ENCODE peak calls at places on chromosomes 12 and 14, in six cellular contexts. E is adipocyte; K is AG10803; C is pancreas; R is CD8-positive, alpha-beta T cell; L is right lobe of liver. Y is an unnamed sample.

GRCh38 chr12:120539303-120539702 is 5.1 kb downstream of the RNF10 start:
- DNase-seq in E (peak), K (peak), C (no peak), R (no peak), L (no peak), Y (no peak)

GRCh38 chr12:130761537-130762318 is 45.6 kb upstream of the RIMBP2 start:
- DNase-seq in E (peak), K (peak), C (no peak), R (peak), L (no peak), Y (peak)

GRCh38 chr14:94045101-94045500 is 19.0 kb downstream of the OTUB2 start:
- DNase-seq in E (no peak), K (no peak), C (no peak), R (no peak), L (peak), Y (no peak)

GRCh38 chr12:9756756-9757155 is 3.9 kb downstream of the CD69 start:
- DNase-seq in E (no peak), K (no peak), C (no peak), R (no peak), L (no peak), Y (no peak)

GRCh38 chr14:95496690-95497241 is 19.7 kb downstream of the SYNE3 start:
- DNase-seq in E (peak), K (peak), C (no peak), R (no peak), L (no peak), Y (no peak)

GRCh38 chr14:32933623-32933942 is 5.1 kb upstream of the NPAS3 start:
- DNase-seq in E (peak), K (peak), C (no peak), R (no peak), L (no peak), Y (no peak)

GRCh38 chr14:101174980-101175606 is 271.6 kb upstream of the RTL1 start:
- DNase-seq in E (no peak), K (no peak), C (no peak), R (no peak), L (no peak), Y (no peak)

GRCh38 chr12:69343885-69344612 is 4.1 kb upstream of the LYZ start:
- DNase-seq in E (no peak), K (no peak), C (no peak), R (no peak), L (no peak), Y (no peak)

GRCh38 chr12:14384783-14385638 is 19.5 kb downstream of the ATF7IP start:
- DNase-seq in E (peak), K (peak), C (no peak), R (peak), L (peak), Y (peak)

GRCh38 chr12:117662620-117663395 is 301.4 kb upstream of the NOS1 start:
- DNase-seq in E (no peak), K (peak), C (no peak), R (no peak), L (no peak), Y (no peak)

GRCh38 chr12:26121841-26122680 is 2.8 kb downstream of the BHLHE41 start:
- DNase-seq in E (peak), K (peak), C (peak), R (no peak), L (no peak), Y (no peak)
- H3K4me3 ChIP-seq in E (peak), K (peak), C (peak), R (peak), L (peak), Y (peak)

GRCh38 chr12:132710062-132710421 is 600 bp upstream of the PGAM5 start:
- DNase-seq in E (peak), K (no peak), C (no peak), R (no peak), L (peak), Y (no peak)
- H3K4me3 ChIP-seq in E (peak), K (peak), C (peak), R (peak), L (peak), Y (peak)

GRCh38 chr14:54500744-54501143 is 9.0 kb upstream of the CGRRF1 start:
- DNase-seq in E (no peak), K (no peak), C (no peak), R (no peak), L (no peak), Y (no peak)

GRCh38 chr14:54502602-54503001 is 7.1 kb upstream of the CGRRF1 start:
- DNase-seq in E (peak), K (peak), C (no peak), R (no peak), L (no peak), Y (no peak)

GRCh38 chr14:54501423-54501822 is 8.3 kb upstream of the CGRRF1 start:
- DNase-seq in E (no peak), K (no peak), C (no peak), R (no peak), L (no peak), Y (no peak)

GRCh38 chr14:54498579-54498978 is 9.8 kb upstream of the GMFB start:
- DNase-seq in E (no peak), K (no peak), C (no peak), R (no peak), L (no peak), Y (no peak)

DNA sequence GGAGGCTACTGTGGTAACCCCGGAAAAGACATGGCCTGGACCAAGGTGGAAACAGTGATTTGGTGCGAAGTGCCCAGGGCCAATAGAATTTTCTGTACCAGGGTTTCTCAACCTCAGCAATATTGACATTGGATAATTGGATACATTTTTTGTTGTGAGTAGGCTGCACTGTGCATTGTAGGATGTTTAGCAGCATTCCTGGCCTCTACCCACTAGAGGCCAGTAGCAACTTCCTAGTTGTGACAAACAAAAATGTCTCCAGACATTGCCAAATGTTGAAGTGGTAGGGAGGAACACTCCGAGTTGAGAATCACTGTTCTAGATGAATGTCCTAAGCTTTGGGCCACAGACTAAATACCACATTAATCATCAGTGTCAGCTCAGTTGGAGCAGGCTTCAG is 6.2 kb upstream of the CGRRF1 start:
- DNase-seq in E (peak), K (peak), C (no peak), R (no peak), L (no peak), Y (no peak)
- H3K4me3 ChIP-seq in E (no peak), K (no peak), C (no peak), R (no peak), L (no peak), Y (no peak)

GRCh38 chr14:89418452-89418851 is 1.4 kb upstream of the FOXN3 start:
- DNase-seq in E (peak), K (no peak), C (no peak), R (no peak), L (no peak), Y (no peak)
- H3K4me3 ChIP-seq in E (no peak), K (no peak), C (no peak), R (peak), L (no peak), Y (no peak)

GRCh38 chr12:27709932-27710591 is 570 bp upstream of the MRPS35 start:
- DNase-seq in E (peak), K (peak), C (peak), R (no peak), L (peak), Y (peak)

GRCh38 chr12:27710592-27711311 is at the start of gene MRPS35:
- DNase-seq in E (peak), K (peak), C (peak), R (peak), L (peak), Y (peak)

GRCh38 chr12:27707216-27707615 is 3.4 kb upstream of the MRPS35 start:
- DNase-seq in E (no peak), K (no peak), C (no peak), R (no peak), L (no peak), Y (no peak)

GRCh38 chr12:27711312-27711682 is 665 bp downstream of the MRPS35 start:
- DNase-seq in E (peak), K (no peak), C (no peak), R (no peak), L (no peak), Y (no peak)

DNA sequence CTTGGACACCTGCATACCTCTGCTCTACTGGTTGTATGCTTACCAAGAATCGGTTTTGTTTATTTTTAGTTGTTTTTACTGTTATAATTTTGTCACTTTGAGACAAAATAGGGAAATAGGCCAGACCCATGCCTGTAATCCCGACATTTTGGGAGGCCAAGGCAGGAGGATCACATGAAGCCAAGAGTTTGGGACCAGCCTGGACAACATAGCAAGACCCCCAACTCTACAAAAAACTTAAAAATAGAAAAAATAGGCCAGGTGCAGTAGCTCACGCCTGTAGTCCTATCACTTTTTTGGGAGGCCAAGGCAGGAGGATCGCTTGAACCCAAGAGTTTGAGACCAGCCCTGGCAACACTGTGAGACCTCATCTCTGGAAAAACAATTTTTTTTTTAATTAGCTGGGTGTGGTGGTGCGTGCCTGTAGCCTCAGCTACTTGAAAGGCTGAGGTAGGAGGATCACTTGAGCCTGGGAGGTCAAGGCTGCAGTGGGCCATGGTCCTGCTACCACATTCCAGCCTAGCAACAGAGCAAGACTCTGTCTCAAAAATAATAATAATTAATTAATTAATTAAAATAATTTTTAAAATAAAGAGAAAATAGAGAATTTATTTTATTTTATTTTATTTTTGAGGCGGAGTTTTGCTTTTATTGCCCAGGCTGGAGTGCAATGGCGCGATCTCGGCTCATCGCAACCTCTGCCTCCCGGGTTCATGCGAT is 1.3 kb upstream of the MRPS35 start:
- DNase-seq in E (no peak), K (no peak), C (no peak), R (no peak), L (no peak), Y (no peak)
- H3K4me3 ChIP-seq in E (peak), K (peak), C (peak), R (no peak), L (no peak), Y (no peak)

GRCh38 chr14:103872492-103873113 is 25.2 kb upstream of the PPP1R13B start:
- DNase-seq in E (no peak), K (no peak), C (no peak), R (no peak), L (no peak), Y (no peak)

GRCh38 chr14:103871596-103872480 is 24.5 kb upstream of the PPP1R13B start:
- DNase-seq in E (no peak), K (no peak), C (peak), R (peak), L (peak), Y (no peak)

GRCh38 chr14:103870144-103870876 is 22.9 kb upstream of the PPP1R13B start:
- DNase-seq in E (no peak), K (no peak), C (no peak), R (no peak), L (no peak), Y (no peak)

GRCh38 chr14:103869406-103870143 is 22.2 kb upstream of the PPP1R13B start:
- DNase-seq in E (no peak), K (no peak), C (no peak), R (no peak), L (no peak), Y (no peak)

GRCh38 chr14:103870891-103871595 is 23.7 kb upstream of the PPP1R13B start:
- DNase-seq in E (no peak), K (no peak), C (no peak), R (no peak), L (no peak), Y (no peak)
- H3K4me3 ChIP-seq in E (no peak), K (no peak), C (no peak), R (no peak), L (no peak), Y (no peak)

GRCh38 chr12:132176920-132177551 is 32.8 kb downstream of the NOC4L start:
- DNase-seq in E (no peak), K (no peak), C (no peak), R (no peak), L (no peak), Y (no peak)

GRCh38 chr12:132176358-132176919 is 32.2 kb downstream of the NOC4L start:
- DNase-seq in E (no peak), K (no peak), C (no peak), R (no peak), L (no peak), Y (no peak)

GRCh38 chr12:132178801-132179401 is 34.6 kb downstream of the NOC4L start:
- DNase-seq in E (no peak), K (no peak), C (no peak), R (no peak), L (no peak), Y (no peak)

GRCh38 chr12:132179431-132180362 is 35.4 kb downstream of the NOC4L start:
- DNase-seq in E (no peak), K (no peak), C (no peak), R (no peak), L (no peak), Y (no peak)

DNA sequence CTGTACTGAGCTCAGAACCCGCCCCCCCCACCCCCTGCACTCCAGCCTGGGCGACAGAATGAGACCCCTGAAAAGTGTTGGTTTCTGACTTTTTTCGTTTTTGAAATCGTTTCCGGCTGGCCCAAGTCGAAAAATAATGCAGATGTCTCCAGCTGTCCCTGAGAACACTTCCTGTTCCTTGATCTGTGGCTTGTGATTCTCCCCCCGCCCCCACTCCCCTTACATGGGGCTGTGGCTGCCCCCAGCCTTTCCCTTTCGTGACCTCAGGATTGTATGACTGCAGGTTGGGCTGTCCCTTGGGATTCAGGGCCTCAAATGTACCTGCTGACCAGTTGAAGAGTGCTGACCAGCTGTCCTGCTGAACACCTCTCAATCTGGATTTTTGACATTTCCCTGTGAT is 34.1 kb downstream of the NOC4L start:
- DNase-seq in E (no peak), K (no peak), C (no peak), R (no peak), L (no peak), Y (no peak)
- H3K4me3 ChIP-seq in E (no peak), K (no peak), C (no peak), R (peak), L (no peak), Y (no peak)

GRCh38 chr14:20719777-20720176 is 25.9 kb upstream of the EDDM3A start:
- DNase-seq in E (no peak), K (no peak), C (no peak), R (no peak), L (no peak), Y (no peak)

GRCh38 chr14:20712900-20713299 is 24.3 kb downstream of the ANG start:
- DNase-seq in E (no peak), K (no peak), C (no peak), R (no peak), L (no peak), Y (no peak)

GRCh38 chr14:20711275-20712069 is 22.9 kb downstream of the ANG start:
- DNase-seq in E (no peak), K (no peak), C (no peak), R (no peak), L (no peak), Y (no peak)

DNA sequence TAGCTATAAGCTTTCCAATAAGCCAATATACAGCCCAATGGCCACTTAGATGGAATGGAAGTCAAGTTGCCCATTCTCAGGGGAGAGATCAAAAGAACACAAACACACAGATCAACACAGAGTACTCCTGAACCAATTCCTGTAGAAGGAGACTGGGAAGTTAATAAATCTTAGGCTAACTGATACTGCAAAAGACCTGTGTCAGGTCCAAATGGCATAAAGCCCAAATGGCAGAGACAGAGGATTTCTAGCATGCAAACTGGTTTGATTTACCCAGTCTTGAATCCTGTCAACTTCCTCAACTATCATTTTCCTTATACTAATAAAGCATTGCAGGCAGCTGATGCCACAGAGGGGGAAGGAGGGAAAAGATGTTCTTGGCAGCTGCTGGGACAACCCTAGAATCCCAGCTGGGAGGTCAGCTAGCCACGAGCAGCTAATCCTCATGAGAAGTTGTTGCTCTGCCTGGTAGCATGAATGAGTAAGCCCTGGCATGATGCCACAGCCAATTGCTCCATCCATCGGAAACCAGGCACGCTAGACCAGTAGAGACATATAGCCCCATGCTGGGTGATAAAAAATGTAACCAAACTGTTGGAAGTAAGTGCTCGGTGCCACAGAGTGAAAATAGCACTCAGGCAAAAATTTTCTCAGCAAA is 26.2 kb downstream of the ANG start:
- DNase-seq in E (no peak), K (peak), C (peak), R (no peak), L (peak), Y (no peak)
- H3K4me3 ChIP-seq in E (no peak), K (no peak), C (no peak), R (no peak), L (no peak), Y (no peak)